ENCODE peak calls at places on chromosomes 13 and 19, in eight cellular contexts. One of them, this sample, is unnamed. For H3K4me1, the result is how much of the 10 kb centered on the place peaks cover.

GRCh38 chr13:43298799-43299198 is 275.4 kb downstream of the DNAJC15 start:
- DNase-seq in heart left ventricle: no peak
- DNase-seq in left ventricle myocardium inferior: no peak
- DNase-seq in Caco-2: no peak
- DNase-seq in foreskin keratinocyte: no peak
- DNase-seq in A549: no peak
- DNase-seq in sigmoid colon: no peak
- DNase-seq in keratinocyte: no peak
- DNase-seq in this sample: no peak

GRCh38 chr13:106110241-106110855 is 425.1 kb downstream of the EFNB2 start:
- DNase-seq in heart left ventricle: no peak
- DNase-seq in left ventricle myocardium inferior: no peak
- DNase-seq in Caco-2: peak
- DNase-seq in foreskin keratinocyte: no peak
- DNase-seq in A549: peak
- DNase-seq in sigmoid colon: no peak
- DNase-seq in keratinocyte: no peak
- DNase-seq in this sample: no peak

GRCh38 chr19:5222178-5222577 is 118.4 kb downstream of the PTPRS start:
- DNase-seq in heart left ventricle: no peak
- DNase-seq in left ventricle myocardium inferior: no peak
- DNase-seq in Caco-2: no peak
- DNase-seq in foreskin keratinocyte: no peak
- DNase-seq in A549: no peak
- DNase-seq in sigmoid colon: no peak
- DNase-seq in keratinocyte: no peak
- DNase-seq in this sample: no peak

GRCh38 chr19:14582894-14583340 is at the start of gene CLEC17A:
- DNase-seq in heart left ventricle: no peak
- DNase-seq in left ventricle myocardium inferior: no peak
- DNase-seq in Caco-2: no peak
- DNase-seq in foreskin keratinocyte: no peak
- DNase-seq in A549: no peak
- DNase-seq in sigmoid colon: no peak
- DNase-seq in keratinocyte: no peak
- DNase-seq in this sample: no peak

GRCh38 chr13:99892189-99892588 is 79.4 kb downstream of the ZIC5 start:
- DNase-seq in heart left ventricle: no peak
- DNase-seq in left ventricle myocardium inferior: no peak
- DNase-seq in Caco-2: no peak
- DNase-seq in foreskin keratinocyte: no peak
- DNase-seq in A549: no peak
- DNase-seq in sigmoid colon: no peak
- DNase-seq in keratinocyte: no peak
- DNase-seq in this sample: no peak

GRCh38 chr13:59538512-59538911 is 625.2 kb downstream of the DIAPH3 start:
- DNase-seq in heart left ventricle: no peak
- DNase-seq in left ventricle myocardium inferior: no peak
- DNase-seq in Caco-2: no peak
- DNase-seq in foreskin keratinocyte: no peak
- DNase-seq in A549: no peak
- DNase-seq in sigmoid colon: no peak
- DNase-seq in keratinocyte: no peak
- DNase-seq in this sample: no peak

GRCh38 chr13:86080340-86080995 is 281.2 kb upstream of the SLITRK6 start:
- DNase-seq in heart left ventricle: no peak
- DNase-seq in left ventricle myocardium inferior: no peak
- DNase-seq in Caco-2: no peak
- DNase-seq in foreskin keratinocyte: no peak
- DNase-seq in A549: no peak
- DNase-seq in sigmoid colon: no peak
- DNase-seq in keratinocyte: no peak
- DNase-seq in this sample: no peak

GRCh38 chr13:93624371-93624777 is 397.8 kb downstream of the GPC6 start:
- DNase-seq in heart left ventricle: no peak
- DNase-seq in left ventricle myocardium inferior: no peak
- DNase-seq in Caco-2: no peak
- DNase-seq in foreskin keratinocyte: no peak
- DNase-seq in A549: no peak
- DNase-seq in sigmoid colon: no peak
- DNase-seq in keratinocyte: no peak
- DNase-seq in this sample: no peak

GRCh38 chr19:17370026-17370587 is 7.0 kb downstream of the PLVAP start:
- DNase-seq in heart left ventricle: no peak
- DNase-seq in left ventricle myocardium inferior: no peak
- DNase-seq in Caco-2: no peak
- DNase-seq in foreskin keratinocyte: no peak
- DNase-seq in A549: no peak
- DNase-seq in sigmoid colon: no peak
- DNase-seq in keratinocyte: no peak
- DNase-seq in this sample: no peak

GRCh38 chr19:24073807-24074206 is 13.2 kb upstream of the ZNF254 start:
- DNase-seq in heart left ventricle: no peak
- DNase-seq in left ventricle myocardium inferior: no peak
- DNase-seq in Caco-2: no peak
- DNase-seq in foreskin keratinocyte: peak
- DNase-seq in A549: no peak
- DNase-seq in sigmoid colon: no peak
- DNase-seq in keratinocyte: peak
- DNase-seq in this sample: peak

GRCh38 chr19:51259348-51260245 is 8.7 kb downstream of the SIGLECL1 start:
- DNase-seq in heart left ventricle: no peak
- DNase-seq in left ventricle myocardium inferior: peak
- DNase-seq in Caco-2: no peak
- DNase-seq in foreskin keratinocyte: no peak
- DNase-seq in A549: peak
- DNase-seq in sigmoid colon: no peak
- DNase-seq in keratinocyte: no peak
- DNase-seq in this sample: no peak

GRCh38 chr19:3693030-3693925 is 7.0 kb downstream of the PIP5K1C start:
- DNase-seq in heart left ventricle: no peak
- DNase-seq in left ventricle myocardium inferior: no peak
- DNase-seq in Caco-2: no peak
- DNase-seq in foreskin keratinocyte: no peak
- DNase-seq in A549: no peak
- DNase-seq in sigmoid colon: no peak
- DNase-seq in keratinocyte: no peak
- DNase-seq in this sample: no peak

GRCh38 chr19:10228925-10229324 is 2.2 kb downstream of the S1PR2 start:
- DNase-seq in heart left ventricle: no peak
- DNase-seq in left ventricle myocardium inferior: no peak
- DNase-seq in Caco-2: peak
- DNase-seq in foreskin keratinocyte: no peak
- DNase-seq in A549: peak
- DNase-seq in sigmoid colon: no peak
- DNase-seq in keratinocyte: no peak
- DNase-seq in this sample: no peak

GRCh38 chr19:54674021-54674617 is 11.3 kb downstream of the LILRB4 start:
- DNase-seq in heart left ventricle: no peak
- DNase-seq in left ventricle myocardium inferior: no peak
- DNase-seq in Caco-2: no peak
- DNase-seq in foreskin keratinocyte: no peak
- DNase-seq in A549: peak
- DNase-seq in sigmoid colon: no peak
- DNase-seq in keratinocyte: no peak
- DNase-seq in this sample: no peak

GRCh38 chr13:49021953-49022352 is 46.2 kb downstream of the FNDC3A start:
- DNase-seq in heart left ventricle: no peak
- DNase-seq in left ventricle myocardium inferior: no peak
- DNase-seq in Caco-2: no peak
- DNase-seq in foreskin keratinocyte: no peak
- DNase-seq in A549: no peak
- DNase-seq in sigmoid colon: no peak
- DNase-seq in keratinocyte: no peak
- DNase-seq in this sample: no peak

GRCh38 chr19:33376423-33376822 is 2.9 kb downstream of the CEBPG start:
- DNase-seq in heart left ventricle: peak
- DNase-seq in left ventricle myocardium inferior: peak
- DNase-seq in Caco-2: no peak
- DNase-seq in foreskin keratinocyte: no peak
- DNase-seq in A549: peak
- DNase-seq in sigmoid colon: peak
- DNase-seq in keratinocyte: peak
- DNase-seq in this sample: peak

GRCh38 chr13:112330479-112331407 is 45.4 kb upstream of the SPACA7 start:
- DNase-seq in heart left ventricle: no peak
- DNase-seq in left ventricle myocardium inferior: no peak
- DNase-seq in Caco-2: no peak
- DNase-seq in foreskin keratinocyte: no peak
- DNase-seq in A549: no peak
- DNase-seq in sigmoid colon: no peak
- DNase-seq in keratinocyte: no peak
- DNase-seq in this sample: no peak

GRCh38 chr13:98504029-98504351 is 72.9 kb downstream of the STK24 start:
- DNase-seq in heart left ventricle: no peak
- DNase-seq in left ventricle myocardium inferior: no peak
- DNase-seq in Caco-2: no peak
- DNase-seq in foreskin keratinocyte: no peak
- DNase-seq in A549: no peak
- DNase-seq in sigmoid colon: no peak
- DNase-seq in keratinocyte: no peak
- DNase-seq in this sample: no peak

GRCh38 chr13:98506343-98507059 is 70.4 kb downstream of the STK24 start:
- DNase-seq in heart left ventricle: no peak
- DNase-seq in left ventricle myocardium inferior: no peak
- DNase-seq in Caco-2: no peak
- DNase-seq in foreskin keratinocyte: no peak
- DNase-seq in A549: no peak
- DNase-seq in sigmoid colon: no peak
- DNase-seq in keratinocyte: no peak
- DNase-seq in this sample: no peak

GRCh38 chr13:98507060-98507797 is 69.7 kb downstream of the STK24 start:
- DNase-seq in heart left ventricle: peak
- DNase-seq in left ventricle myocardium inferior: peak
- DNase-seq in Caco-2: no peak
- DNase-seq in foreskin keratinocyte: no peak
- DNase-seq in A549: peak
- DNase-seq in sigmoid colon: peak
- DNase-seq in keratinocyte: peak
- DNase-seq in this sample: peak

GRCh38 chr13:98503175-98504028 is 73.5 kb downstream of the STK24 start:
- DNase-seq in heart left ventricle: no peak
- DNase-seq in left ventricle myocardium inferior: no peak
- DNase-seq in Caco-2: no peak
- DNase-seq in foreskin keratinocyte: no peak
- DNase-seq in A549: no peak
- DNase-seq in sigmoid colon: peak
- DNase-seq in keratinocyte: no peak
- DNase-seq in this sample: no peak

GRCh38 chr13:98504371-98504963 is 72.4 kb downstream of the STK24 start:
- DNase-seq in heart left ventricle: no peak
- DNase-seq in left ventricle myocardium inferior: no peak
- DNase-seq in Caco-2: no peak
- DNase-seq in foreskin keratinocyte: no peak
- DNase-seq in A549: no peak
- DNase-seq in sigmoid colon: no peak
- DNase-seq in keratinocyte: no peak
- DNase-seq in this sample: no peak
- H3K4me1 ChIP-seq in heart left ventricle: half or more
- H3K4me1 ChIP-seq in left ventricle myocardium inferior: half or more
- H3K4me1 ChIP-seq in Caco-2: under half
- H3K4me1 ChIP-seq in foreskin keratinocyte: under half
- H3K4me1 ChIP-seq in A549: under half
- H3K4me1 ChIP-seq in sigmoid colon: half or more
- H3K4me1 ChIP-seq in keratinocyte: under half
- H3K4me1 ChIP-seq in this sample: half or more

DNA sequence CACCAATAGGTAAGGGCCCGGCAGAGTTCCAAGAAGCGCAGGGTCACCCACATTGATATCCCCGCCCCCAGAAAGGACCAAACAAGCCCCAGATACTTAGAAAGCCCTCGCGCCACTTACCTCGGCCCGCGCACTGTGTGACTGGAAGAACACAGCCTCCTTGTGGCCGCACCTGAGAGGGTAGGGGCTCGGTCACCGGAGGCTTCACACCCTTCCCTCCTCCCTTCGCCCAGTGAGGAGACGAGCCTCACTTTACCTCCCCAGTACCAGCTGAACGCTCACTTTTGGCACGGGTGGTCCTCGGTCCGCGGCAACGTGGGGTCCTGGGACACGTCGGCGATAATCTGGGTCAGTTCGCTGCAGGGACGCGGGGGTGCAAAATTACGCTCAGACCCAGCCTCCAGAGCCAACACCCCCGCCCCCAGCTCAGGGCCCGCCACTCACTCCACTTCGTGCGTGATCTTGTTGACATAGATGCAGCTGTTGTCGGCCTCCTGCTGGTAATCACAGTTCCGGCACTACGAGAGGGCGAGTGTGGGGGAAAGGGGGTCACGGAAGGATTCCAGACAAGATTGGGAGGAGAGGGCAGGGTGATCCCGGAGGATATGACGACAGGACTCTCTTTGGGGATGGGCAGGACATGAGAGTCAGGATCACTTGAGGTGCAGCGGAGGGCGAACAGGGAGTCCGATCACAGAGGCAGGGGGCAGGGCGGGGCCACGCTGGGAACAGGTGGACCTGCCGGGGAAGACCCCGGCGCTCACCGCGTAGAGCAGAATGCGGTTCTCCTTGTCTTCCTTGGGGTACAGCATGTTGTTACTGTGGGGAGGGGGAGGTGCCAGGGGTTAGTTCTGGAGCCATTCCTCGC is 546 bp downstream of the POLR2I start:
- DNase-seq in heart left ventricle: peak
- DNase-seq in left ventricle myocardium inferior: no peak
- DNase-seq in Caco-2: no peak
- DNase-seq in foreskin keratinocyte: peak
- DNase-seq in A549: peak
- DNase-seq in sigmoid colon: no peak
- DNase-seq in keratinocyte: no peak
- DNase-seq in this sample: peak
- TF ChIP-seq CTCF in heart left ventricle: no peak
- TF ChIP-seq CTCF in left ventricle myocardium inferior: no peak
- TF ChIP-seq CTCF in Caco-2: peak
- TF ChIP-seq CTCF in foreskin keratinocyte: peak
- TF ChIP-seq CTCF in A549: no peak
- TF ChIP-seq CTCF in sigmoid colon: no peak
- TF ChIP-seq CTCF in keratinocyte: peak
- TF ChIP-seq CTCF in this sample: no peak

GRCh38 chr19:40423938-40424337 is 1.9 kb downstream of the SERTAD1 start:
- DNase-seq in heart left ventricle: no peak
- DNase-seq in left ventricle myocardium inferior: no peak
- DNase-seq in Caco-2: no peak
- DNase-seq in foreskin keratinocyte: no peak
- DNase-seq in A549: no peak
- DNase-seq in sigmoid colon: no peak
- DNase-seq in keratinocyte: no peak
- DNase-seq in this sample: no peak
- H3K4me1 ChIP-seq in heart left ventricle: under half
- H3K4me1 ChIP-seq in left ventricle myocardium inferior: half or more
- H3K4me1 ChIP-seq in Caco-2: under half
- H3K4me1 ChIP-seq in foreskin keratinocyte: under half
- H3K4me1 ChIP-seq in A549: under half
- H3K4me1 ChIP-seq in sigmoid colon: under half
- H3K4me1 ChIP-seq in keratinocyte: under half
- H3K4me1 ChIP-seq in this sample: half or more

DNA sequence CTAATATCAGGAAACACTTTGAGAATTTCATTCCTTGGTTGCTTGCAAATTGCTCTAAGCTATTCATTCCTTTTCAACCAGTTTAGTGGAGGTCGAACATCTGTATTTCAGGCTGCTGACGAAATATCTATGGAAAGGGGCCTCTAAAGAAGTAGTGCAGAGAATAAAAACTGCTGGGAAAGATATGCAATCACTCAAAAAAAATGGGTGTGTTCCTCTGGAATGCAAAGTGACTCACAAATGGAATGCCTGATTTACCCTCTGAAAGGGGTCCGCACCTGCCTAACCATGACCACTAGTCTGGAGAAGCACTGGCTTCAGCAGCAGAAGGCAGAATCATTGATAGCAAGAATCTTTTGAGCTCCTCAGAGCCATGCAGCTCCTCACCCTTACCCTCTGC is 129.4 kb downstream of the PCDH9 start:
- DNase-seq in heart left ventricle: no peak
- DNase-seq in left ventricle myocardium inferior: no peak
- DNase-seq in Caco-2: peak
- DNase-seq in foreskin keratinocyte: no peak
- DNase-seq in A549: peak
- DNase-seq in sigmoid colon: no peak
- DNase-seq in keratinocyte: no peak
- DNase-seq in this sample: no peak
- TF ChIP-seq CTCF in heart left ventricle: no peak
- TF ChIP-seq CTCF in left ventricle myocardium inferior: no peak
- TF ChIP-seq CTCF in Caco-2: no peak
- TF ChIP-seq CTCF in foreskin keratinocyte: no peak
- TF ChIP-seq CTCF in A549: no peak
- TF ChIP-seq CTCF in sigmoid colon: no peak
- TF ChIP-seq CTCF in keratinocyte: no peak
- TF ChIP-seq CTCF in this sample: no peak